ENCODE peak calls at places on chromosomes 13 and 19, in eight cellular contexts. M, Z, K, W, H, E, V and D are unnamed samples.

GRCh38 chr13:46748300-46748699 is 48.7 kb downstream of the ESD start:
- DNase-seq in M (no peak), Z (no peak), K (no peak), W (no peak), H (no peak), E (no peak), V (no peak), D (no peak)

GRCh38 chr19:21141787-21142464 is at the start of gene ZNF431:
- DNase-seq in M (peak; percentile 95), Z (peak; percentile 92), K (peak; percentile 94), W (peak; percentile 91), H (peak; percentile 88), E (peak; percentile 92), V (peak; percentile 97), D (peak; percentile 96)

GRCh38 chr19:34253711-34254551 is 423 bp upstream of the GARRE1 start:
- DNase-seq in M (peak; percentile 90), Z (no peak), K (peak; percentile 69), W (peak; percentile 85), H (peak; percentile 51), E (peak; percentile 59), V (peak; percentile 97), D (peak; percentile 83)

GRCh38 chr13:74289130-74289529 is 154.9 kb upstream of the KLF12 start:
- DNase-seq in M (no peak), Z (no peak), K (no peak), W (no peak), H (no peak), E (no peak), V (no peak), D (no peak)

GRCh38 chr19:2653717-2654584 is 48.5 kb downstream of the GNG7 start:
- DNase-seq in M (no peak), Z (peak; percentile 30), K (no peak), W (no peak), H (no peak), E (no peak), V (peak; percentile 56), D (no peak)

GRCh38 chr19:35712529-35712909 is 5.3 kb upstream of the KMT2B start:
- DNase-seq in M (no peak), Z (no peak), K (no peak), W (no peak), H (no peak), E (no peak), V (no peak), D (no peak)

GRCh38 chr19:4547303-4548237 is 7.7 kb upstream of the LRG1 start:
- DNase-seq in M (no peak), Z (peak; percentile 67), K (peak; percentile 51), W (no peak), H (no peak), E (no peak), V (no peak), D (no peak)

GRCh38 chr19:49890349-49891311 is 6.1 kb downstream of the IL4I1 start:
- DNase-seq in M (no peak), Z (no peak), K (no peak), W (no peak), H (no peak), E (no peak), V (peak; percentile 82), D (no peak)

GRCh38 chr13:91142572-91142971 is 204.9 kb upstream of the MIR17HG start:
- DNase-seq in M (no peak), Z (peak; percentile 39), K (peak; percentile 71), W (no peak), H (no peak), E (peak; percentile 90), V (no peak), D (no peak)

GRCh38 chr13:46051958-46052313 is 610 bp downstream of the ZC3H13 start:
- DNase-seq in M (no peak), Z (no peak), K (no peak), W (no peak), H (no peak), E (no peak), V (no peak), D (no peak)

GRCh38 chr13:108561152-108561551 is 68.3 kb upstream of the MYO16 start:
- DNase-seq in M (no peak), Z (no peak), K (no peak), W (no peak), H (no peak), E (no peak), V (no peak), D (no peak)

GRCh38 chr19:45322311-45322710 is 364 bp downstream of the CKM start:
- DNase-seq in M (no peak), Z (no peak), K (no peak), W (peak; percentile 39), H (no peak), E (no peak), V (peak; percentile 37), D (no peak)

GRCh38 chr13:75541287-75541686 is 3.6 kb upstream of the COMMD6 start:
- DNase-seq in M (no peak), Z (peak; percentile 41), K (no peak), W (no peak), H (peak; percentile 44), E (no peak), V (no peak), D (no peak)

GRCh38 chr13:50071399-50071798 is 56.2 kb downstream of the KCNRG start:
- DNase-seq in M (no peak), Z (no peak), K (no peak), W (no peak), H (no peak), E (no peak), V (no peak), D (no peak)

GRCh38 chr19:43575156-43575950 is at the start of the genes PINLYP and XRCC1:
- DNase-seq in M (peak; percentile 99), Z (peak; percentile 99), K (peak; percentile 97), W (peak; percentile 98), H (peak; percentile 96), E (peak; percentile 98), V (peak; percentile 99), D (peak; percentile 98)

GRCh38 chr19:5547881-5548280 is 19.9 kb downstream of the TINCR start:
- DNase-seq in M (no peak), Z (no peak), K (peak; percentile 81), W (no peak), H (no peak), E (no peak), V (peak; percentile 53), D (no peak)

GRCh38 chr13:98751397-98752110 is 918 bp downstream of the SLC15A1 start:
- DNase-seq in M (no peak), Z (peak; percentile 51), K (peak; percentile 44), W (no peak), H (no peak), E (peak; percentile 33), V (peak; percentile 43), D (no peak)

GRCh38 chr13:95641961-95642621 is 2.4 kb downstream of the DZIP1 start:
- DNase-seq in M (no peak), Z (peak; percentile 43), K (no peak), W (peak; percentile 43), H (no peak), E (peak; percentile 72), V (peak; percentile 80), D (peak; percentile 75)

GRCh38 chr19:44618640-44619357 is 5.4 kb downstream of the IGSF23 start:
- DNase-seq in M (no peak), Z (no peak), K (no peak), W (no peak), H (no peak), E (no peak), V (no peak), D (no peak)

DNA sequence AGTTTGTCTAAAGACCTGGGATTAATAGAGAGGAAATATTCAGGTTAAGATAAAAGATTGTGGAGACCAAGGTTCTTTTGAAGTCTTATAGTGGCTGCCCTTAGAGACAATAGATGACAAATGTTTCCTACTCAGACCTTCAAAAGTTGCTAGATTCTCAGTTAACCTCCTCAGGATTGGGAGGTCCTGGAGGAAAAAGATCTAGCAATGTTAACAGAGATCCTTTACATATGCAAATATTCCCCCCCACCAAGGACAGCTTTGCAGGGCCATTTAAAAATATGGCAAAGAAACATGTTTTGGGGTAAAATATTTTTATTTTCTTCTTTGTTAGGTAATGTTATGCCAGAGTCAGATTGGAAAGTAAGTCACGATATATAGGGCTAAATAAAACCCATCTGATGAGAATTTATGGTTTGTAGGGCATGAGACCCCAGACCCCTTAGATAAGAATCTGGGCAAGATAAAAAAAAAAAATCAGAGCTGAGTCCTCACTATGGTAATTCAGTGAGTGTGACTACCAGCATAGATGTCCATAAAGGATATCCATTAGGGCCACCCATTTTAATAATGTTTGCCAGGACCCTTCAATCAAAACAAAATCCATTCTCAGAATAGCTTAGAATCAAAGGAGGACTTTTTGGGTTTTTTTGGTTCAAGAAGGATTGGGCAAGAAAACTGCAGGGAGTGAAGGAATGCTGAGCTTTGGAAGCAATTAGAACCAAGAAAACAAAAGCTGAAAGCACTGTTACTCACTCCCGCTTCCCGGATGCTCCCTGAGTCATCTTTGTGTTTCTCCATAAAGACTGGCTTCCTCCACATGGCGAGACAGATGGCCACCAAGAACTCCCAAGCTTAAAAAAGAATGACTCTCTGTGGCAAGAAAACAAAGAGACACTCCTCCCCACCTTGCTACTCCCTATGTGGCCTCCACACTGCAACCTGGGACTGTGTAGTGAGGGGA is 28.2 kb downstream of the VSTM1 start:
- DNase-seq in M (no peak), Z (no peak), K (peak; percentile 91), W (no peak), H (no peak), E (peak; percentile 86), V (peak; percentile 75), D (no peak)
- H3K27ac ChIP-seq in M (no peak overlapping the region), Z (no peak overlapping the region), K (peak overlapping the region; percentile 79), W (no peak overlapping the region), H (no peak overlapping the region), E (no peak overlapping the region), V (peak overlapping the region; percentile 64), D (no peak overlapping the region)

DNA sequence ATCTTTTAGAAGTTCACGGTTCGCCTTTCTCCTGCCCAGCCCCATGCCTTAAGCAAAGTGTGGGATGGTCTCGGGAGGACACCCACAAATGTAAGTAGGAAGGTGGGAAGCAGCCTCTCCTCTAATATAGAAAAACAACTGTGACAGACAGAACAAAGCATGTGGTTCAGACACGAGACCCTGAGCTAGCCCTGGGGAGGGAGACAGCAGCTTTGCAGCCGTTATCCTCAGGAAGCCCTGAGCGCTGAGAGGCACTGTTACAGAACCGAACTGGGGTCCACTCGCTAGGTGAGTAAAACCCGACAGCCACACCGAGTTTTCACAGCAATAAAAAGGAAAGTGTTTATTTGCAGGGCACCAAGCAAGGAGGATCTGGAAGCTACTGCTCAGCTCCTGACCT is 210.6 kb downstream of the UQCRFS1 start:
- DNase-seq in M (no peak), Z (no peak), K (no peak), W (no peak), H (no peak), E (no peak), V (no peak), D (no peak)
- TF ChIP-seq CTCF in M (no peak), Z (no peak), K (no peak), W (no peak), H (no peak), E (no peak), V (no peak), D (no peak)

DNA sequence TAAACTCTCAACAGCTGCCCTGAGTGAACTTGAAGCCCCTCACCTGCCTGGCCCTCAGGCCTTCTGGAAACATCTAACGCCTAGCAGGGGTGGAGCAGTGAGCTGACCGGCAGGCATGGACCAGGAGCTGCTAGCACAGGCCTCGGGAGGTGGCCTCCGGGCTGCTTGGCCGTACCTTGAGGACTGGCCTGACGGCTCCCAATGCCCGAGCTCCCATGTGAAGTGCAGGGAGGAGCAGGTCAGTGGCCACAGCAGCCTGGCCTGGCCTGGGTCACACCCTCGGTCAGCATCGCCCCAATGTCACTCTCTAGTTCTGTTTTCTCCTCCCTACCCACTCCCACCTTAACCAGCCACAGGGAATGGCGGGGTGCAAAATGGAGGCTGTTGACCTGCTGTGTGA is 19.0 kb downstream of the TSHZ3 start:
- DNase-seq in M (no peak), Z (no peak), K (no peak), W (no peak), H (no peak), E (no peak), V (no peak), D (no peak)
- H3K27ac ChIP-seq in M (no peak overlapping the region), Z (no peak overlapping the region), K (no peak overlapping the region), W (no peak overlapping the region), H (no peak overlapping the region), E (no peak overlapping the region), V (no peak overlapping the region), D (no peak overlapping the region)

GRCh38 chr13:109784590-109785140 is 1.7 kb downstream of the IRS2 start:
- DNase-seq in M (peak; percentile 70), Z (peak; percentile 73), K (peak; percentile 71), W (peak; percentile 85), H (no peak), E (peak; percentile 72), V (peak; percentile 93), D (no peak)
- TF ChIP-seq CTCF in M (peak; percentile 37), Z (no peak), K (peak; percentile 24), W (peak; percentile 80), H (no peak), E (no peak), V (peak; percentile 59), D (peak; percentile 58)